ENCODE peak calls at places on chromosomes 7 and 10, in ten cellular contexts. S is tibial artery, P is cardiac muscle cell, N is lower lobe of right lung, L is colonic mucosa, M is neuronal stem cell, U is cardiac fibroblast, V is PC-9, K is GM12878, I is body of pancreas. J is an unnamed sample.

GRCh38 chr7:35889001-35889400 is 88.1 kb downstream of the SEPTIN7 start:
- DNase-seq in S (no peak), P (no peak), K (no peak), N (no peak), I (no peak), U (no peak), L (no peak), V (no peak), M (no peak), J (no peak)

GRCh38 chr10:33657913-33658312 is 323.4 kb upstream of the NRP1 start:
- DNase-seq in K (no peak), I (no peak), L (no peak), S (no peak), U (no peak), V (no peak), P (no peak), M (no peak), N (no peak), J (no peak)

GRCh38 chr10:47458466-47459154 is 25.3 kb downstream of the ANXA8 start:
- DNase-seq in I (no peak), N (no peak), K (no peak), U (peak), S (no peak), V (peak), L (no peak), M (no peak), P (peak), J (peak)

GRCh38 chr10:132904169-132904813 is 38.1 kb downstream of the CFAP46 start:
- DNase-seq in N (peak), U (peak), P (peak), S (no peak), L (no peak), K (no peak), I (peak), M (peak), V (peak), J (peak)

GRCh38 chr10:15541376-15541775 is 170.3 kb upstream of the FAM171A1 start:
- DNase-seq in M (no peak), L (no peak), U (no peak), S (no peak), K (no peak), V (no peak), N (no peak), P (no peak), I (no peak), J (no peak)

GRCh38 chr10:530717-531116 is 158.8 kb downstream of the DIP2C start:
- DNase-seq in M (no peak), P (no peak), U (no peak), K (no peak), I (no peak), S (peak), L (no peak), V (no peak), N (no peak), J (no peak)

GRCh38 chr10:84613336-84614021 is 285.1 kb downstream of the CCSER2 start:
- DNase-seq in N (peak), L (no peak), I (peak), V (no peak), K (no peak), P (peak), U (peak), M (peak), S (no peak), J (peak)

GRCh38 chr7:75619636-75620035 is 119.1 kb downstream of the HIP1 start:
- DNase-seq in U (no peak), S (no peak), N (no peak), V (no peak), I (no peak), P (no peak), M (no peak), K (no peak), L (no peak), J (no peak)

GRCh38 chr10:67005981-67006380 is 80.1 kb downstream of the LRRTM3 start:
- DNase-seq in K (no peak), L (no peak), P (no peak), N (no peak), S (no peak), U (no peak), I (no peak), M (no peak), V (no peak), J (no peak)

GRCh38 chr10:124185074-124185473 is 91.7 kb upstream of the CHST15 start:
- DNase-seq in P (no peak), V (no peak), N (no peak), S (no peak), I (no peak), K (no peak), L (no peak), M (no peak), U (no peak), J (no peak)

GRCh38 chr10:126459032-126459831 is 71.0 kb upstream of the ADAM12 start:
- DNase-seq in N (no peak), L (no peak), V (peak), S (no peak), I (no peak), P (peak), M (no peak), U (peak), K (no peak), J (peak)

GRCh38 chr10:33859319-33860022 is 525.0 kb upstream of the NRP1 start:
- DNase-seq in K (no peak), S (no peak), L (no peak), M (no peak), U (no peak), I (no peak), V (no peak), N (no peak), P (no peak), J (no peak)

GRCh38 chr7:88835147-88835728 is 39.7 kb upstream of the TEX47 start:
- DNase-seq in U (peak), L (no peak), S (no peak), V (peak), I (peak), K (peak), N (no peak), M (peak), P (peak), J (peak)

GRCh38 chr7:138449580-138449979 is 10.5 kb upstream of the TRIM24 start:
- DNase-seq in U (no peak), P (peak), M (no peak), N (no peak), I (peak), S (no peak), V (no peak), L (no peak), K (no peak), J (no peak)

GRCh38 chr10:27525819-27526218 is 21.7 kb downstream of the RAB18 start:
- DNase-seq in P (peak), N (no peak), S (no peak), K (no peak), M (no peak), L (no peak), I (no peak), U (peak), V (no peak), J (peak)

GRCh38 chr10:27530477-27530876 is 26.4 kb downstream of the RAB18 start:
- DNase-seq in U (no peak), L (no peak), S (no peak), K (no peak), M (no peak), I (no peak), P (no peak), V (no peak), N (no peak), J (no peak)

GRCh38 chr10:27529010-27529783 is 25.1 kb downstream of the RAB18 start:
- DNase-seq in N (no peak), K (no peak), V (no peak), I (no peak), L (no peak), U (peak), M (no peak), P (peak), S (no peak), J (peak)

GRCh38 chr10:27526242-27526641 is 22.1 kb downstream of the RAB18 start:
- DNase-seq in N (no peak), V (no peak), S (no peak), M (no peak), I (no peak), L (no peak), U (no peak), P (no peak), K (no peak), J (peak)

GRCh38 chr10:27527597-27528295 is 23.6 kb downstream of the RAB18 start:
- DNase-seq in L (no peak), V (no peak), P (no peak), I (no peak), K (no peak), N (no peak), M (no peak), S (no peak), U (peak), J (peak)
- H3K4me3 ChIP-seq in L (no peak), V (no peak), P (no peak), I (no peak), K (no peak), N (no peak), M (no peak), S (no peak), U (no peak), J (no peak)

DNA sequence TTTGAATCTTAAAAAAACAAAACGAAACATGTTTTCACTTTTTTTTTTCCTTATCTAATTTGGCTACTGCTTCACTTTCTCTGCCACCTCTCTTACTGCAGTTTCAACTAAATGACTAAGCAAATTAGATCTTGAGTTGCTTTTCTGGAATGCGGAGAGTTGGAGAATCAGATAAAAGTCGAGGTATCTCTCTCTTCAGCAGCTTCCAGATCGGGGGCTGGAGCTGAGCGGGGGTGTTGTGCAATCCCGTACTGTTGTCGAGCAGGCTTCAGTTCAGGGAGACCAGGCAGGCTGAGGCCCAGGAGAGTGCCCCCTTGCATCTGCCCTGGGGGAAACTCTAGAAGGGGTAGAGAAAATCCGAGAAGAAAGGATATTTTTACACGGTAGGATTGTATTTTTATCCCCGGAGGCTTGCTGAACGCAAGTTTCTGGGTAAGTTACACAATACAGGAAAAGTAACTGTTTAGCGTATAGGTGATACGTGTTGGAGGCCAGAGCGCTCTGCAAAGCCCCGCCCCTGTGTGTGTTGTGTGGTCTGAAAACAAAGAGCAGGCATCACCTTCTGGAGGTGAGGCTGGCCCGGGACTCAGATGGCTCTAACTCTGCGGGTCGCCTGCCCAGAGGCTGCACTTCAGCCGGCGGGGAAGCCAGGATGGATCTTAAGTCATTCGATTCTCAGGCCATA is 116.6 kb downstream of the KLF6 start:
- DNase-seq in K (no peak), P (peak), I (peak), L (peak), V (peak), M (no peak), U (peak), S (no peak), N (peak), J (peak)
- H3K4me3 ChIP-seq in K (no peak), P (no peak), I (no peak), L (no peak), V (peak), M (no peak), U (no peak), S (no peak), N (peak), J (no peak)

GRCh38 chr7:20331231-20331880 is 656 bp downstream of the ITGB8 start:
- DNase-seq in U (peak), V (peak), I (peak), K (no peak), L (peak), P (peak), S (peak), N (peak), M (peak), J (peak)
- H3K4me3 ChIP-seq in U (peak), V (peak), I (peak), K (peak), L (peak), P (peak), S (peak), N (peak), M (peak), J (peak)

GRCh38 chr7:27712217-27712616 is 27.7 kb upstream of the TAX1BP1 start:
- DNase-seq in V (no peak), M (no peak), U (no peak), K (no peak), N (no peak), L (no peak), I (no peak), S (no peak), P (no peak), J (no peak)

GRCh38 chr7:27704407-27705199 is 35.4 kb upstream of the TAX1BP1 start:
- DNase-seq in U (peak), S (no peak), P (peak), K (no peak), N (no peak), M (no peak), V (no peak), I (no peak), L (no peak), J (peak)

GRCh38 chr7:27705200-27705594 is 34.8 kb upstream of the TAX1BP1 start:
- DNase-seq in P (no peak), L (no peak), S (no peak), K (no peak), U (no peak), V (no peak), M (no peak), I (no peak), N (no peak), J (no peak)

GRCh38 chr7:27709137-27710075 is 30.6 kb upstream of the TAX1BP1 start:
- DNase-seq in L (no peak), I (no peak), U (peak), S (no peak), M (no peak), V (peak), K (no peak), N (no peak), P (peak), J (peak)

DNA sequence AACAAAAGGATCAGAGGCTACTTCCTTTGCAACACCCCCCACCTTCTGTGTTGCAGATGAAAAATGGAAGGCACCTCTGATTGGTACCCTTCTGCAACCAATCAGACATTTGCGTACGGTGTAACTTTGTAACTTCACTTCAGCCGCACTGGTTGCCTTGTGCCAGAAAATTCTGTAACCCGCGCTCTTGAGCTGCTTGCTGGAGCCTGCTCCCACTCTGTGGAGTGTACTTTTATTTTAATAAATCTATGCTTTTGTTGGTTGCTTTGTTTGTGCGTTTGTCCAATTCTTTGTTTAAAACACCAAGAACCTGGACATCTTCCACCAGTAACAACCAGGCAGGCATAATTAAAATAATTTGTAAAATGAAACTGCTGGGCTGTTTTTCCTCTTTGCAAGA is 31.5 kb upstream of the TAX1BP1 start:
- DNase-seq in P (no peak), U (no peak), I (no peak), L (no peak), V (no peak), K (no peak), S (no peak), M (no peak), N (no peak), J (no peak)
- H3K4me3 ChIP-seq in P (no peak), U (no peak), I (no peak), L (no peak), V (no peak), K (no peak), S (no peak), M (no peak), N (no peak), J (no peak)

GRCh38 chr10:24718031-24718855 is 5.4 kb downstream of the ARHGAP21 start:
- DNase-seq in L (no peak), U (peak), S (no peak), M (no peak), V (no peak), P (peak), N (no peak), I (no peak), K (no peak), J (peak)
- H3K4me3 ChIP-seq in L (no peak), U (peak), S (no peak), M (no peak), V (peak), P (no peak), N (peak), I (no peak), K (no peak), J (peak)

DNA sequence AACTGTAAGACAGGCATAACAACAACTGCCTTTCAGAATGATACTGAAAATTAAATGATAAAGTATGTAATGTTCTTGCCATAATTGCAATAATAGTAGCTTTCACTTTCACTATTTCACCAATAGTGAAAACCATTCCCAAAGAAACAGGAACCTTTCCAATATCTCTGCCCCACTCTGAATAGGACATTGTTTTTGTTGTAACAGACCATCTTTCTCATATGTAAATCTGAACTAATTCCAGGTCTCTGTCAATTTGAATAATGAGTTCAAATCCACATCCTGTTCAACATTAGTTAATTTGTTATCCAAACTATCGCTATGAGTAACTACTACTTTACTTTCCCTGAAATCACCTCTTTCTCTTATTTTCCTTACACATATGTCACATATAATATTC is 148.0 kb downstream of the LRRN3 start:
- DNase-seq in K (no peak), N (no peak), S (no peak), V (no peak), I (no peak), U (peak), P (peak), M (no peak), L (no peak), J (peak)
- H3K4me3 ChIP-seq in K (no peak), N (peak), S (no peak), V (no peak), I (no peak), U (no peak), P (no peak), M (no peak), L (no peak), J (peak)

GRCh38 chr7:1666779-1667565 is 3.1 kb upstream of the ELFN1 start:
- DNase-seq in N (peak), M (peak), I (peak), V (no peak), S (peak), P (no peak), K (no peak), L (no peak), U (no peak), J (no peak)
- H3K4me3 ChIP-seq in N (peak), M (peak), I (no peak), V (no peak), S (peak), P (peak), K (no peak), L (peak), U (peak), J (peak)

GRCh38 chr10:69409176-69409495 is 7.6 kb downstream of the TACR2 start:
- DNase-seq in U (no peak), M (no peak), S (no peak), K (no peak), I (no peak), P (no peak), L (no peak), V (no peak), N (no peak), J (no peak)
- H3K4me3 ChIP-seq in U (peak), M (peak), S (peak), K (peak), I (no peak), P (peak), L (peak), V (peak), N (peak), J (peak)